ENCODE peak calls at places on chromosome 1, in seven cellular contexts. U, J, O, M, T, H and Q are unnamed samples. For H3K4me1, the result is how much of the 10 kb centered on the place peaks cover.

GRCh38 chr1:40848530-40849189 is 13.5 kb downstream of the CITED4 start:
- DNase-seq in H (peak), M (peak), T (no peak), U (peak), O (peak), J (peak), Q (peak)

GRCh38 chr1:117105003-117105402 is 16.5 kb downstream of the TRIM45 start:
- DNase-seq in J (no peak), H (no peak), U (no peak), O (no peak), M (no peak), T (no peak), Q (no peak)

GRCh38 chr1:199854681-199855321 is 172.7 kb upstream of the NR5A2 start:
- DNase-seq in U (no peak), M (no peak), T (no peak), J (no peak), O (no peak), H (no peak), Q (no peak)

GRCh38 chr1:89523597-89524368 is 846 bp upstream of the LRRC8B start:
- DNase-seq in U (peak), H (no peak), J (peak), O (peak), T (no peak), M (peak), Q (peak)

GRCh38 chr1:171226757-171227370 is 21.4 kb upstream of the FMO1 start:
- DNase-seq in O (no peak), T (no peak), U (peak), M (no peak), H (peak), J (peak), Q (peak)

GRCh38 chr1:247914941-247915662 is 5.0 kb upstream of the OR2T8 start:
- DNase-seq in T (no peak), H (no peak), J (no peak), U (no peak), M (no peak), O (no peak), Q (no peak)

GRCh38 chr1:52460686-52461085 is 56.3 kb downstream of the PRPF38A start:
- DNase-seq in H (no peak), U (no peak), J (no peak), T (no peak), M (no peak), O (no peak), Q (no peak)

GRCh38 chr1:153866045-153866850 is 56.5 kb downstream of the GATAD2B start:
- DNase-seq in H (no peak), M (no peak), J (no peak), U (no peak), O (no peak), T (no peak), Q (no peak)

GRCh38 chr1:226688056-226688748 is 50.9 kb downstream of the ITPKB start:
- DNase-seq in T (no peak), J (no peak), M (no peak), O (no peak), H (no peak), U (no peak), Q (no peak)

GRCh38 chr1:15680131-15680530 is 4.0 kb upstream of the PLEKHM2 start:
- DNase-seq in M (no peak), U (no peak), O (no peak), J (no peak), T (no peak), H (no peak), Q (no peak)

DNA sequence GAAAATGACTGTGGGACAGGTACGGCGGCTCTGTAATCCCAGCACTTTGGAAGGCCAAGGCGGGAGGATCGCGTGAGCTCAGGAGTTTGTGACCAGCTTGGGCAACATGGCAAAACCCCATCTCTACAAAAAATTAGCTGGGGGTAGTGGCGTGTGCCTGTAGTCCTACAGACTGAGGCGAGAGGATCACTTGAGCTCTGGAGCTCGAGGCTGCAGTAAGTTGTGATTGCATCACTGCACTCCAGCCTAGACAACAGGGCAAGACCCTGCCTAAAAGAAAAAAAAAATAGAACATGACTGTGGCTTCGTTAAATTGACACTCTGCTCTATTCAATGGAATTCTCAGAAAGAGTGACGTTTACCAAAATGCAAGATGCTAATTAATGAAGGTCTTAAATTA is 3.9 kb upstream of the DBT start:
- DNase-seq in T (no peak), U (no peak), O (no peak), H (no peak), J (no peak), M (no peak), Q (no peak)
- H3K4me3 ChIP-seq in T (no peak), U (no peak), O (no peak), H (no peak), J (no peak), M (no peak), Q (no peak)

GRCh38 chr1:32334864-32335618 is 992 bp downstream of the MARCKSL1 start:
- DNase-seq in J (peak), H (no peak), T (no peak), M (no peak), O (peak), U (peak), Q (no peak)

GRCh38 chr1:32332290-32333079 is 3.5 kb downstream of the MARCKSL1 start:
- DNase-seq in T (no peak), M (no peak), H (peak), U (no peak), O (no peak), J (peak), Q (no peak)

GRCh38 chr1:32334274-32334861 is 1.7 kb downstream of the MARCKSL1 start:
- DNase-seq in T (no peak), J (peak), M (no peak), O (no peak), H (no peak), U (no peak), Q (no peak)

GRCh38 chr1:32331549-32331948 is 4.5 kb downstream of the MARCKSL1 start:
- DNase-seq in H (no peak), M (no peak), U (no peak), T (no peak), J (no peak), O (no peak), Q (no peak)

GRCh38 chr1:32333251-32333963 is 2.6 kb downstream of the MARCKSL1 start:
- DNase-seq in T (no peak), H (no peak), M (no peak), J (no peak), O (no peak), U (no peak), Q (no peak)
- TF ChIP-seq POLR2A in T (no peak), H (no peak), M (no peak), J (no peak), O (no peak), U (no peak), Q (no peak)

GRCh38 chr1:8384088-8384487 is 66.2 kb downstream of the SLC45A1 start:
- DNase-seq in T (no peak), J (no peak), M (no peak), H (no peak), O (no peak), U (no peak), Q (no peak)
- H3K4me1 ChIP-seq in T (under half), J (half or more), M (under half), H (under half), O (under half), U (half or more), Q (under half)

GRCh38 chr1:202706851-202707250 is 3.4 kb downstream of the SYT2 start:
- DNase-seq in U (no peak), J (no peak), O (peak), H (no peak), M (no peak), T (no peak), Q (no peak)
- H3K4me3 ChIP-seq in U (no peak), J (no peak), O (no peak), H (no peak), M (no peak), T (no peak), Q (no peak)

GRCh38 chr1:24961334-24961733 is 31.3 kb upstream of the RUNX3 start:
- DNase-seq in T (no peak), M (no peak), O (peak), U (no peak), J (no peak), H (no peak), Q (no peak)

GRCh38 chr1:24958766-24959622 is 28.9 kb upstream of the RUNX3 start:
- DNase-seq in T (no peak), M (no peak), O (peak), H (no peak), U (no peak), J (no peak), Q (no peak)

GRCh38 chr1:24957808-24958752 is 28.0 kb upstream of the RUNX3 start:
- DNase-seq in U (no peak), T (no peak), J (no peak), H (no peak), O (peak), M (no peak), Q (no peak)

GRCh38 chr1:24960071-24960801 is 30.2 kb upstream of the RUNX3 start:
- DNase-seq in U (no peak), H (no peak), T (no peak), O (peak), M (no peak), J (no peak), Q (no peak)

DNA sequence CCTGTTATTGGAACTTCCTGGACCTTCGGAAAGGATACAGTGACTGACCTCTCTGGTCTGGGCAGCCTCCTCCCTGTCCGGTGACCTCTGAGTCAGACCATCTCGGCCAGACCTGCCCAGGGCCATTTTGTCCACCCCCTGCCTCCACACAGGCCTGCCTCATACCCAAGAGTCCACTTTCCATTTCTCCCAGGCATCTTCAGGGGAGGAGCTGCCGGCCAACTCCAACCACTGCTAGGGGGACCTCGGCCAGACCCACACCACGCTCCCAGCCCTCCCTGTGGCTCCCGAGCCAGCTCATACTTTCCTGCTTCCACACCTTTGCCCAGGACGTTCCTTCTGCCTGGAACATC is 29.5 kb upstream of the RUNX3 start:
- DNase-seq in U (no peak), T (no peak), O (peak), H (no peak), M (no peak), J (no peak), Q (no peak)
- TF ChIP-seq POLR2A in U (no peak), T (no peak), O (no peak), H (no peak), M (no peak), J (no peak), Q (no peak)

DNA sequence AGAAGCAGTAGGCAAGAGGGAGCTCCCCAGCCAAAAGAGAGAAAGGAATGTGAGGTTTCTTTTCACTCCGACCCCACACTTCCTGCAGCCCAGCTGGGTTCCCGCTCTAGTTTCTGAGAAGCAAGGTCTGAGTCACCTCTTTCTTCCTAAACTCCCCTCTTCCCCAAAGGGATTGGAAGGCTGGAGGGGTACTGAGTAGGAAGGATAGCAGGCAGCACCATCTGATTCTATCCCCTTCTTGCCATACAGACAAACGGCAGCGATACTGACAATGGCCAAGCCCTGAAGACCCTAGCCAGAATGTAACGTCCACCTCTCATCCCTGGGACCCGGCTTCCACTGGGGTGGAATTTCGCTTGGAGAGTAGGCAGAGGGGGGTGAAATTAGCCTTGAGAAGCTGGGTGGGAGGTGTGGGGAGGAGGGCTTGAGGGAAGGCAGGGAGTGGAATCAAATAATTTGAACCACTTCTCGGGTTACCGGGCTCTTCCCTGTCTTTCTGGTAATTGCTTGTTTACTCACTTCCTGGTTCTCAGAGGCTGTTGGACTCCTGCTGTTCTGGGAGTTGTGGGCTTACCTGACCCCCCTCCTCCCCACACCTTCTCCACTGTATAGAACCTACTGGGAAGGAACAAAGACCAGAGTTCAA is 13.2 kb downstream of the IER5 start:
- DNase-seq in M (no peak), H (no peak), O (no peak), J (no peak), T (no peak), U (no peak), Q (no peak)
- H3K4me1 ChIP-seq in M (under half), H (under half), O (under half), J (under half), T (under half), U (under half), Q (half or more)

GRCh38 chr1:3393987-3394920 is 60.2 kb upstream of the ARHGEF16 start:
- DNase-seq in H (no peak), T (no peak), O (no peak), U (no peak), J (no peak), M (no peak), Q (no peak)
- H3K4me3 ChIP-seq in H (no peak), T (peak), O (no peak), U (no peak), J (peak), M (peak), Q (peak)

GRCh38 chr1:151008244-151009205 is at the start of gene PRUNE1:
- DNase-seq in M (peak), O (peak), J (peak), T (peak), U (peak), H (peak), Q (peak)
- TF ChIP-seq POLR2A in M (peak), O (peak), J (peak), T (no peak), U (no peak), H (peak), Q (peak)

GRCh38 chr1:110339427-110340206 is 440 bp downstream of the RBM15 start:
- DNase-seq in J (peak), T (no peak), H (peak), M (peak), U (no peak), O (no peak), Q (peak)

GRCh38 chr1:110337704-110338199 is 1.4 kb upstream of the RBM15 start:
- DNase-seq in H (peak), T (no peak), M (peak), O (peak), U (peak), J (peak), Q (peak)

GRCh38 chr1:110338200-110339039 is 757 bp upstream of the RBM15 start:
- DNase-seq in M (peak), J (peak), H (peak), O (peak), T (peak), U (peak), Q (peak)

GRCh38 chr1:110340207-110340468 is 961 bp downstream of the RBM15 start:
- DNase-seq in M (no peak), O (no peak), T (no peak), J (peak), H (no peak), U (peak), Q (no peak)

GRCh38 chr1:110339040-110339426 is at the start of gene RBM15:
- DNase-seq in M (peak), J (peak), O (peak), T (peak), U (peak), H (peak), Q (peak)
- H3K4me1 ChIP-seq in M (under half), J (half or more), O (under half), T (under half), U (half or more), H (under half), Q (under half)

DNA sequence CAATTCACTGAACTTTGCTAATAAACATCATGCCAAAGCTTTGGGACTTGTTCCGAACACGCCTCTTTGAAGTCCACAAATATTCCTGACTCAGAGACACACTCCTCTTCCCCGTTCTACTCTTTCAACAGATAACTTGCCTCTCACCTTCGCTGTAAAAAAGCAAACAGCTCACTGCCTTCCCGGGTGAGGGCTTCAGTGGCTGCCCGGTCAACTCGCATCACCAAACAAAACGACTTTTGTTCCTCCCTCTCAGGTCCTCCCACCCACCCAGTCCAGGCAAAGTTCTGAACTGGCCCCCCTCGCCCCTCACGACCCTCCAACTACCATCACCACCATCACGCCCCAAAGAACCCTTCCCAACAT is 532 bp upstream of the CCN1 start:
- DNase-seq in H (peak), T (no peak), J (no peak), O (no peak), M (no peak), U (no peak), Q (peak)
- H3K4me3 ChIP-seq in H (peak), T (peak), J (peak), O (no peak), M (peak), U (no peak), Q (peak)